ENCODE peak calls at places on chromosomes 13 and 19, in ten cellular contexts. C, X, J, V, N, H, W, O, L and Z are unnamed samples.

GRCh38 chr13:24159921-24160324 is 597 bp upstream of the SPATA13 start:
- DNase-seq in H (no peak), X (peak), W (no peak), L (no peak), J (no peak), N (no peak), C (no peak), V (no peak), O (no peak), Z (no peak)

GRCh38 chr13:98293570-98294142 is 116.6 kb upstream of the RNF113B start:
- DNase-seq in V (no peak), C (no peak), L (no peak), H (peak), W (no peak), O (no peak), X (no peak), N (no peak), J (no peak), Z (peak)

GRCh38 chr13:40329682-40330485 is 336.6 kb downstream of the FOXO1 start:
- DNase-seq in V (no peak), L (no peak), J (no peak), N (no peak), C (no peak), X (peak), H (no peak), O (peak), W (no peak), Z (no peak)

GRCh38 chr13:93218583-93218982 is 8.0 kb upstream of the GPC6 start:
- DNase-seq in C (no peak), J (no peak), W (no peak), L (no peak), H (no peak), O (no peak), N (no peak), X (no peak), V (no peak), Z (no peak)

GRCh38 chr13:46045424-46045823 is 7.1 kb downstream of the ZC3H13 start:
- DNase-seq in C (no peak), N (no peak), L (no peak), X (no peak), W (no peak), J (no peak), V (no peak), O (no peak), H (no peak), Z (no peak)

GRCh38 chr13:113077953-113078894 is 27.4 kb upstream of the F7 start:
- DNase-seq in H (no peak), O (no peak), V (no peak), N (no peak), L (no peak), X (no peak), W (no peak), J (no peak), C (no peak), Z (no peak)

GRCh38 chr13:98490195-98490771 is 86.6 kb downstream of the STK24 start:
- DNase-seq in J (no peak), V (no peak), N (no peak), W (peak), X (peak), L (no peak), O (no peak), C (no peak), H (no peak), Z (no peak)

GRCh38 chr19:13195678-13196077 is 45.5 kb downstream of the IER2 start:
- DNase-seq in V (peak), L (no peak), J (peak), O (no peak), H (no peak), C (no peak), W (no peak), X (peak), N (no peak), Z (peak)

GRCh38 chr19:16367269-16367683 is 42.6 kb downstream of the KLF2 start:
- DNase-seq in J (no peak), V (peak), N (no peak), W (no peak), C (peak), X (no peak), L (no peak), O (no peak), H (no peak), Z (no peak)

GRCh38 chr19:36266375-36266961 is 51.6 kb downstream of the ZNF146 start:
- DNase-seq in X (no peak), J (no peak), C (no peak), L (peak), H (no peak), N (no peak), W (no peak), V (no peak), O (no peak), Z (no peak)

GRCh38 chr13:44271915-44272341 is 101.7 kb upstream of the SERP2 start:
- DNase-seq in O (no peak), J (no peak), H (no peak), L (peak), X (no peak), C (no peak), N (no peak), W (no peak), V (no peak), Z (no peak)

GRCh38 chr19:41548954-41549688 is 26.8 kb upstream of the CEACAM21 start:
- DNase-seq in V (peak), H (no peak), J (no peak), N (no peak), X (no peak), O (peak), W (no peak), C (peak), L (no peak), Z (no peak)

GRCh38 chr19:8915997-8916396 is 83.8 kb downstream of the MBD3L1 start:
- DNase-seq in X (no peak), N (no peak), J (no peak), W (no peak), O (no peak), L (no peak), C (no peak), H (no peak), V (no peak), Z (no peak)

GRCh38 chr13:60482012-60482411 is 85.0 kb downstream of the TDRD3 start:
- DNase-seq in H (no peak), V (no peak), X (no peak), L (no peak), O (peak), C (no peak), N (no peak), W (no peak), J (no peak), Z (no peak)

GRCh38 chr19:38788478-38789243 is at the start of gene LGALS7B:
- DNase-seq in W (no peak), X (no peak), N (no peak), H (no peak), O (no peak), J (no peak), V (no peak), L (no peak), C (no peak), Z (no peak)

GRCh38 chr13:38875186-38875875 is 115.3 kb downstream of the STOML3 start:
- DNase-seq in H (no peak), W (no peak), O (no peak), L (no peak), X (no peak), J (no peak), C (no peak), V (no peak), N (no peak), Z (no peak)

GRCh38 chr13:108322206-108322824 is 52.8 kb downstream of the TNFSF13B start:
- DNase-seq in J (no peak), W (no peak), V (no peak), C (no peak), L (peak), O (peak), N (peak), X (peak), H (peak), Z (peak)

GRCh38 chr13:23656637-23657036 is 86.4 kb downstream of the TNFRSF19 start:
- DNase-seq in H (peak), W (no peak), V (no peak), L (peak), O (peak), X (no peak), C (no peak), J (no peak), N (no peak), Z (no peak)

GRCh38 chr13:42458193-42458592 is 115.8 kb upstream of the TNFSF11 start:
- DNase-seq in V (no peak), X (no peak), J (no peak), N (no peak), L (no peak), H (no peak), W (no peak), O (no peak), C (no peak), Z (no peak)

GRCh38 chr19:3512562-3512961 is 6.5 kb downstream of the FZR1 start:
- DNase-seq in N (no peak), V (no peak), W (no peak), C (no peak), L (no peak), X (no peak), J (no peak), H (no peak), O (no peak), Z (no peak)

GRCh38 chr13:47146136-47146535 is 249.3 kb upstream of the HTR2A start:
- DNase-seq in O (peak), W (no peak), L (no peak), J (no peak), N (no peak), V (no peak), C (no peak), H (no peak), X (no peak), Z (no peak)

GRCh38 chr13:92963029-92963428 is 263.6 kb upstream of the GPC6 start:
- DNase-seq in W (no peak), X (no peak), O (peak), N (no peak), C (no peak), J (no peak), H (no peak), L (no peak), V (no peak), Z (no peak)

GRCh38 chr19:16369664-16370576 is 45.3 kb downstream of the KLF2 start:
- DNase-seq in J (no peak), N (no peak), H (no peak), V (peak), L (no peak), O (no peak), X (no peak), C (peak), W (no peak), Z (no peak)

GRCh38 chr19:36115453-36116343 is at the start of gene TBCB:
- DNase-seq in N (no peak), W (peak), V (peak), X (peak), C (no peak), O (peak), H (peak), L (no peak), J (no peak), Z (peak)

GRCh38 chr19:18401580-18402112 is 4.2 kb upstream of the LRRC25 start:
- DNase-seq in W (peak), O (peak), H (peak), J (no peak), L (no peak), V (no peak), C (no peak), X (peak), N (no peak), Z (peak)

GRCh38 chr19:19106061-19106551 is 32.2 kb downstream of the TMEM161A start:
- DNase-seq in L (no peak), W (no peak), J (no peak), O (peak), H (no peak), C (no peak), X (no peak), N (no peak), V (no peak), Z (no peak)